ENCODE peak calls at places on chromosomes 1 and 21, in four cellular contexts. W is IMR-90, V is keratinocyte, D is uterus. I is an unnamed sample.
A peak's percentile ranks its signal among the peaks of the same experiment; 100 is the strongest.

GRCh38 chr1:19858894-19859293 is 23.3 kb upstream of the OTUD3 start:
- DNase-seq in V (no peak), W (no peak), D (no peak), I (no peak)

GRCh38 chr21:43645414-43645891 is 13.8 kb downstream of the HSF2BP start:
- DNase-seq in V (no peak), W (peak; percentile 82), D (peak; percentile 57), I (peak; percentile 84)

GRCh38 chr1:246629030-246629429 is 62.8 kb downstream of the CNST start:
- DNase-seq in W (no peak), V (no peak), D (no peak), I (no peak)

GRCh38 chr1:16905856-16906702 is 10.3 kb downstream of the RNU1-2 start:
- DNase-seq in W (peak; percentile 56), V (no peak), D (no peak), I (no peak)

GRCh38 chr1:209630383-209631219 is 21.6 kb downstream of the LAMB3 start:
- DNase-seq in V (no peak), W (no peak), D (no peak), I (no peak)

GRCh38 chr1:1940123-1940425 is 21.0 kb upstream of the TMEM52 start:
- DNase-seq in V (no peak), W (no peak), D (no peak), I (no peak)

GRCh38 chr21:23977971-23978370 is 1629.3 kb downstream of the MRPL39 start:
- DNase-seq in D (no peak), V (no peak), W (no peak), I (peak; percentile 0)

GRCh38 chr1:34088001-34088400 is 77.0 kb downstream of the CSMD2 start:
- DNase-seq in D (no peak), V (no peak), W (no peak), I (no peak)

GRCh38 chr1:99490031-99490430 is 155.9 kb upstream of the PALMD start:
- DNase-seq in W (no peak), V (no peak), D (no peak), I (no peak)

GRCh38 chr21:34612557-34612956 is 2.4 kb downstream of the RCAN1 start:
- DNase-seq in V (no peak), D (no peak), W (no peak), I (no peak)

DNA sequence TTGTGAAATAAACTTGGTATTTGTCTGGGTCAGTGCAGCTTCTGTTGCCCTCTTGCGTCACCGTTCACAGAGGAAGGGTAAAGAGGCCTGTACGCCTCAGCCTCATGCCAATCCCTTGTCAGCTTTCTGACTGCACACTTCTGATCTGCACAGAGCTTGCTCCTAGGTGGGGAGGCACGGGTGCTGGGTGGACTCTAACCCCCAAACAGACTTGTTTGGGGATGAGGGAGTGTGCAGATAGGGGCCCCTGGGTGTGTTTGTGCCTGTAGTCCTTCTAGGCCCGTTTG is 803 bp upstream of the B4GALT2 start:
- DNase-seq in D (no peak), W (no peak), V (no peak), I (no peak)
- H3K4me3 ChIP-seq in D (no peak overlapping the region), W (peak overlapping the region; percentile 72), V (no peak overlapping the region), I (no peak overlapping the region)

GRCh38 chr1:22670352-22670964 is 17.4 kb downstream of the C1QB start:
- DNase-seq in D (no peak), W (no peak), V (no peak), I (no peak)
- H3K27me3 ChIP-seq in D (no peaks in the 10 kb centered on the region), W (peaks cover 69% of the 10 kb centered on the region), V (peaks cover 20% of the 10 kb centered on the region), I (peaks cover 13% of the 10 kb centered on the region)

DNA sequence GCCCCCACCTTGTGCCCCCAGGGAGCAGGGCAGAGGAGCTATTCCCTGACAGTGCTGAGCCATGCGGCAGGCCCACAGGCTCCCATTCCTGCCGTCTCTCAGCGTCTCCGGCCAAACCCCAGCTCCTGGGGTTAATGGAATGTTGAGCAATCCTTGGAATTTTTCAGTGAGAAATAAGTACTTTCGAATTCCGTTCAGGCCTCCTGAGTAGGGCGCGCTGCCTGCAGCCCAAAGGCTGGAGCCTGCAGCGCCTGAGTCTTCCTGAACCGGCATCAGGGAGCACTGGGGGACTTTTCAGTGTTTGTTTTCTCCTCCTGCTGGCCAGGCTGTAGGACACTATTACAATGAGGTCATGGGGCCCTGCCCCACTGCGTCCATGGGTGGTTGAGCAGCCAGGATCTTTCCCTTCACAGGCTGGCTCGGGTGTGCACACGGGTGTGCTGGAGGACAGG is 33.3 kb upstream of the CSF1 start:
- DNase-seq in V (no peak), D (peak; percentile 76), W (peak; percentile 94), I (no peak)
- TF ChIP-seq CTCF in V (no peak), D (peak; percentile 43), W (peak; percentile 35), I (peak; percentile 5)

DNA sequence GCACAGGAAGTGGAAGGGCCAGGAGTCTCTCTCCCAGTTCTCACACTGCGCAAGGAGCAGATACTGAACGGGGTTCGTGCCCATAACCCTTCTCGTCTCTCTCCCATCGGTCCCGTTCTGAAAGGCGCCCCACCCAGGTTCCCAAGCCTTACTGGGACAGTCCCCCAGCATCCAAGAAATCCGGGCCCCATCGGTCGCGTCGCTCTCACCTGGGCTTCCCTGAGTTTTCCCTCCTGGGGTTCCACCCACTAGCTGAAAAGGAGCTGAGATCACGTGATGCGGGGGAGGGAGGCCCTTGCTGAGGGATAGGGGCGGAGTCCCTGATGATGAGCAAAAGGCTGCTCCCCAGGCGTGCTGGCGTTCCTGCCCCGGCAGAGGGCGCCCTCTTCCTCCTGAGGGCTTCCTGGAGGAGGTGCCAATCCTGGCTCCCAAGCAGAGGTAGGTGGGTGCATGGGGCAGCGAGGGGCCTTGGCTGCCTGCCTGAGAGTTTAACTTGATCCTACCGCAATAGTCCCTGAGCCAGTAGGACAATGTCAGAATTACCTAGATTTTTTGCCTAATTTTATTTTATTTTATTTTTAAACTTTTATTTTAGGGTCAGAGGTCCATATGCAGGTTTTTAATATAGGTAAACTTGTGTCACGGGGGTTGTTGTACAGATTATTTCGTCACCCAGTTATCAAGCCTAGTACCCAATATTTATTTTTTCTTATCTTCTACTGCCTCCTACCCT is at the start of gene SPOCD1:
- DNase-seq in D (peak; percentile 37), V (peak; percentile 26), W (peak; percentile 76), I (peak; percentile 77)
- H3K4me3 ChIP-seq in D (no peak within 1 kb of the TSS), V (no peak within 1 kb of the TSS), W (peak within 1 kb of the TSS; percentile 26), I (peak within 1 kb of the TSS; percentile 17)

GRCh38 chr21:26966978-26967913 is at the start of gene ADAMTS5:
- DNase-seq in V (no peak), W (peak; percentile 69), D (peak; percentile 77), I (peak; percentile 47)

GRCh38 chr21:26965567-26966359 is 1.1 kb downstream of the ADAMTS5 start:
- DNase-seq in W (peak; percentile 12), D (peak; percentile 80), V (no peak), I (no peak)

GRCh38 chr21:26964379-26964778 is 2.5 kb downstream of the ADAMTS5 start:
- DNase-seq in V (no peak), W (peak; percentile 15), D (peak; percentile 90), I (no peak)

GRCh38 chr21:26965091-26965566 is 1.8 kb downstream of the ADAMTS5 start:
- DNase-seq in V (no peak), W (no peak), D (no peak), I (no peak)

GRCh38 chr21:26966360-26966977 is 419 bp downstream of the ADAMTS5 start:
- DNase-seq in V (no peak), W (peak; percentile 37), D (peak; percentile 42), I (no peak)
- H3K27me3 ChIP-seq in V (peaks cover 43% of the 10 kb centered on the region), W (no peaks in the 10 kb centered on the region), D (no peaks in the 10 kb centered on the region), I (peaks cover 12% of the 10 kb centered on the region)

GRCh38 chr21:29942033-29942432 is 2.2 kb upstream of the GRIK1 start:
- DNase-seq in W (no peak), D (no peak), V (no peak), I (no peak)

GRCh38 chr21:29939859-29940245 is at the start of gene GRIK1:
- DNase-seq in D (no peak), W (no peak), V (no peak), I (peak; percentile 1)

GRCh38 chr21:29947119-29947518 is 7.3 kb upstream of the GRIK1 start:
- DNase-seq in V (no peak), W (no peak), D (no peak), I (no peak)

GRCh38 chr21:29940993-29941392 is 1.2 kb upstream of the GRIK1 start:
- DNase-seq in D (no peak), W (no peak), V (no peak), I (no peak)

GRCh38 chr21:29943885-29944284 is 4.1 kb upstream of the GRIK1 start:
- DNase-seq in V (no peak), W (no peak), D (no peak), I (peak; percentile 7)
- TF ChIP-seq CTCF in V (peak; percentile 37), W (no peak), D (no peak), I (peak; percentile 15)

DNA sequence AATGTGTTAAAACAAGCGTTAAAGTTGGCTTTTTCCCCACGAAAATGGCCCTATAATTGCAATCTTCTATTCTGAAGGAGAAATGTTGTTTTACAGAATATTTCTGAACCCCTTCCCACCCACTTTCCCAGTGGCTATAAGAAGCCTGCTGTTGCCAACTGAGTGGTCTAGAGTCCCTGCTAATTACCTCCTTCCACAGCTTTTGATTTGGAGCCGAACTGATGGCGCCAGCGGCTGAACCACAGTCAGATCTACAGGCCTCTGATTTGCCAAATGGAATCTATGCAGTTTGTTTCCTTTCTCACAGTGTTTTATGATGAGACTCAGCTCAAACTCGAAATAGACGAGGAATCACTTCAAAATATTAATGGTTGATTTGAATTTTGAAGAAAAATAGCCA is 76.0 kb upstream of the C1orf105 start:
- DNase-seq in V (no peak), W (no peak), D (no peak), I (no peak)
- H3K4me3 ChIP-seq in V (no peak overlapping the region), W (no peak overlapping the region), D (no peak overlapping the region), I (no peak overlapping the region)

GRCh38 chr1:156927215-156928042 is 7.0 kb downstream of the LRRC71 start:
- DNase-seq in D (peak; percentile 49), W (peak; percentile 64), V (no peak), I (peak; percentile 59)

GRCh38 chr1:156925154-156926010 is 5.0 kb downstream of the LRRC71 start:
- DNase-seq in D (no peak), V (no peak), W (no peak), I (no peak)

GRCh38 chr1:156928043-156928602 is 7.7 kb downstream of the LRRC71 start:
- DNase-seq in V (no peak), D (no peak), W (no peak), I (no peak)

GRCh38 chr1:156924478-156925153 is 4.2 kb downstream of the LRRC71 start:
- DNase-seq in D (no peak), W (no peak), V (no peak), I (no peak)

GRCh38 chr1:156926175-156926574 is 5.7 kb downstream of the LRRC71 start:
- DNase-seq in W (peak; percentile 56), V (peak; percentile 62), D (no peak), I (peak; percentile 63)
- H3K27me3 ChIP-seq in W (peaks cover 55% of the 10 kb centered on the region), V (peaks cover 85% of the 10 kb centered on the region), D (no peaks in the 10 kb centered on the region), I (peaks cover 37% of the 10 kb centered on the region)